ENCODE peak calls at places on chromosomes 4 and X, in eight cellular contexts. X, T, L, G, W, S, C and E are unnamed samples. For H3K9me3, the result is how much of the 10 kb centered on the place peaks cover.

GRCh38 chr4:142940614-142941013 is 94.5 kb upstream of the INPP4B start:
- DNase-seq in S (no peak), W (no peak), X (no peak), G (no peak), L (no peak), C (no peak), T (no peak), E (no peak)

GRCh38 chr4:54484361-54484760 is 173.4 kb upstream of the KIT start:
- DNase-seq in L (no peak), S (no peak), X (no peak), G (no peak), T (no peak), C (no peak), W (no peak), E (no peak)

GRCh38 chrX:11427082-11428033 is 134.1 kb downstream of the AMELX start:
- DNase-seq in C (no peak), G (peak), L (no peak), X (no peak), S (peak), T (no peak), W (no peak), E (no peak)

GRCh38 chr4:152784490-152785195 is 4.9 kb downstream of the ARFIP1 start:
- DNase-seq in S (no peak), T (no peak), G (no peak), X (no peak), W (no peak), L (peak), C (no peak), E (no peak)

GRCh38 chr4:147879676-147880075 is 147.8 kb downstream of the ARHGAP10 start:
- DNase-seq in L (no peak), T (no peak), S (no peak), X (no peak), G (no peak), C (no peak), W (no peak), E (no peak)

GRCh38 chrX:41090568-41091238 is 5.5 kb downstream of the USP9X start:
- DNase-seq in L (no peak), W (no peak), S (no peak), G (no peak), C (no peak), T (no peak), X (no peak), E (no peak)

GRCh38 chr4:176593943-176594342 is 198.8 kb downstream of the VEGFC start:
- DNase-seq in G (no peak), X (no peak), C (no peak), W (no peak), T (no peak), S (no peak), L (no peak), E (no peak)

GRCh38 chrX:117989512-117989911 is 127.1 kb downstream of the KLHL13 start:
- DNase-seq in C (no peak), T (no peak), X (no peak), W (no peak), L (no peak), S (no peak), G (no peak), E (no peak)

GRCh38 chr4:155809835-155810234 is 51.0 kb downstream of the GUCY1B1 start:
- DNase-seq in T (no peak), C (no peak), S (no peak), L (peak), G (no peak), X (peak), W (no peak), E (no peak)

GRCh38 chrX:121333942-121334341 is 286.5 kb downstream of the GLUD2 start:
- DNase-seq in G (no peak), T (no peak), X (no peak), S (no peak), L (no peak), W (no peak), C (no peak), E (no peak)

DNA sequence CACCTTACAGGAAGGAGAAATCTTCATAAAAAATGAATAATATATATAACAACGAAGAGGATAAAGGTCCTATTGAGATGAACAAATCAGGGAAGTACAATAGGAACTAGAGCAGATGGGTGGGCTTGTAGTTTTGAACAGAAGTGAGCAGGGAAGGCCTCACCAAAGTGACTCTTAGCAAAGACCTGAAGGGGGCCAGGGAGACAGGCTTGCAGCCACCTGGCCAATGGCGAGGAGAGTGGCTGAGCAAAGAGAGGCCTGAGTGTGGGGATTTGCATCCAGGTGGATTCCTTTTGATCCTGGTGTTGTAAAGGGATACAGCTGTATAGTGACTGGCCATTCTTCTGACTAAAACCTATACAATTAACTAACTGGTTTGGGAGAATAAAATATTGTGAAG is 354.1 kb downstream of the CAMK2D start:
- DNase-seq in G (no peak), T (no peak), X (no peak), W (no peak), S (no peak), L (no peak), C (no peak), E (no peak)
- H3K9me3 ChIP-seq in G (under half), T (under half), X (under half), W (under half), S (under half), L (under half), C (under half), E (under half)

GRCh38 chr4:170025523-170026252 is 507 bp downstream of the MFAP3L start:
- DNase-seq in L (no peak), W (no peak), S (peak), X (no peak), C (no peak), G (peak), T (no peak), E (no peak)
- H3K27ac ChIP-seq in L (peak), W (no peak), S (no peak), X (no peak), C (no peak), G (peak), T (peak), E (peak)

GRCh38 chr4:385934-386707 is 48.5 kb downstream of the ZNF141 start:
- DNase-seq in C (no peak), W (no peak), X (no peak), S (no peak), L (no peak), G (no peak), T (no peak), E (no peak)
- H3K9me3 ChIP-seq in C (half or more), W (under half), X (half or more), S (under half), L (under half), G (half or more), T (under half), E (half or more)

DNA sequence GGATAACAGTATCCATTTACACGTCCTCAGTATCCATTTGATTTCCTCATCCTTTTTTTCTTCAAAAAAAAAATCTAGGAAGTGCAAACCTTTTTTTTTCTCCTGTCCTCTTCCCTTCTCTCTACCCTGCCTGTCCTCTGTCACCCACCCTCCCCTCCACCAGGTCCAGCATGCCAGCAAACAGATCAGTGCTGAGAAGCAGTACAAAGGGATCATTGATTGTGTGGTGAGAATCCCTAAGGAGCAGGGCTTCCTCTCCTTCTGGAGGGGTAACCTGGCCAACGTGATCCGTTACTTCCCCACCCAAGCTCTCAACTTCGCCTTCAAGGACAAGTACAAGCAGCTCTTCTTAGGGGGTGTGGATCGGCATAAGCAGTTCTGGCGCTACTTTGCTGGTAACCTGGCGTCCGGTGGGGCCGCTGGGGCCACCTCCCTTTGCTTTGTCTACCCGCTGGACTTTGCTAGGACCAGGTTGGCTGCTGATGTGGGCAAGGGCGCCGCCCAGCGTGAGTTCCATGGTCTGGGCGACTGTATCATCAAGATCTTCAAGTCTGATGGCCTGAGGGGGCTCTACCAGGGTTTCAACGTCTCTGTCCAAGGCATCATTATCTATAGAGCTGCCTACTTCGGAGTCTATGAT is 1.7 kb downstream of the SLC25A4 start:
- DNase-seq in T (no peak), X (no peak), G (no peak), L (no peak), C (no peak), W (no peak), S (peak), E (no peak)
- H3K27ac ChIP-seq in T (no peak), X (no peak), G (no peak), L (no peak), C (no peak), W (no peak), S (peak), E (peak)

GRCh38 chrX:2466876-2467656 is 33.7 kb downstream of the DHRSX start:
- DNase-seq in L (no peak), T (no peak), C (no peak), X (no peak), W (no peak), G (no peak), S (no peak), E (no peak)
- H3K9me3 ChIP-seq in L (under half), T (under half), C (under half), X (under half), W (under half), G (under half), S (under half), E (under half)

DNA sequence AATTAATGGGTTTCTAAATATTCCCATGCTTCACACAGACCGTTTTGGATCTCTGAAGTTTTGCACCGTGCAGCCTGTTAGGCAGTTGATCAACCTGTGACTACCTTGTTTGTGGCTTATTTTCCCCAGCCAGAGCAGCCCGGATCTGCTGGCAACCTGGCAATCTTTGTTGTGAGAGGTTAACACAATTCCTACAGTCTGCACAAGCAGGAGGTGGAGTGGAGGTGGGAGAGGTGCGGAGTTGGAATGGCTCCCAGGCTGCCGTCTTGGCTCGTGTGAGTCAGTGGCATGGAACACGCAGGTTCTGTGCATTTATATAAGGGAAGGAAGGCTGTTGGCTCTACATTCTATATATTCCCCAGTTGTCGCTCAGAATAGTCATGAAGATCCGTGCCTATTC is 70.9 kb upstream of the STOX2 start:
- DNase-seq in W (no peak), T (no peak), C (no peak), L (no peak), G (no peak), X (no peak), S (no peak), E (no peak)
- H3K27ac ChIP-seq in W (no peak), T (no peak), C (no peak), L (no peak), G (no peak), X (no peak), S (no peak), E (peak)

GRCh38 chr4:66252291-66252690 is 582.0 kb upstream of the EPHA5 start:
- DNase-seq in S (no peak), G (no peak), T (no peak), L (no peak), W (no peak), X (no peak), C (no peak), E (no peak)
- H3K9me3 ChIP-seq in S (under half), G (under half), T (under half), L (under half), W (under half), X (under half), C (under half), E (under half)

GRCh38 chrX:105471597-105471996 is 251.1 kb upstream of the TEX13A start:
- DNase-seq in X (no peak), C (no peak), L (no peak), G (no peak), T (no peak), W (no peak), S (no peak), E (no peak)
- H3K27ac ChIP-seq in X (no peak), C (no peak), L (no peak), G (no peak), T (no peak), W (no peak), S (no peak), E (no peak)